ENCODE peak calls at places on chromosomes 1 and 21, in seven cellular contexts. P, B, Y, E, H, U and N are unnamed samples.

GRCh38 chr1:32953495-32953894 is 11.1 kb downstream of the RNF19B start:
- DNase-seq in H (no peak), B (no peak), E (no peak), Y (no peak), P (no peak), U (peak), N (no peak)

GRCh38 chr21:18443686-18444085 is 40.1 kb upstream of the TMPRSS15 start:
- DNase-seq in U (no peak), B (no peak), E (no peak), Y (no peak), P (peak), H (no peak), N (no peak)

GRCh38 chr1:236156512-236157208 is 14.3 kb downstream of the GPR137B start:
- DNase-seq in E (no peak), Y (no peak), H (peak), B (peak), U (no peak), P (peak), N (no peak)

GRCh38 chr1:54978528-54979326 is 1.7 kb upstream of the TMEM61 start:
- DNase-seq in Y (peak), B (no peak), P (no peak), H (no peak), U (no peak), E (no peak), N (no peak)

GRCh38 chr21:39633043-39633442 is 20.3 kb downstream of the B3GALT5 start:
- DNase-seq in B (no peak), U (peak), E (no peak), P (no peak), H (no peak), Y (no peak), N (no peak)

GRCh38 chr1:15851251-15852035 is 3.9 kb downstream of the SPEN start:
- DNase-seq in B (no peak), P (no peak), Y (no peak), H (no peak), U (no peak), E (no peak), N (no peak)

GRCh38 chr1:89725016-89725380 is 92.1 kb downstream of the LRRC8C start:
- DNase-seq in P (no peak), E (no peak), Y (no peak), U (peak), B (peak), H (peak), N (no peak)

GRCh38 chr1:67532452-67533216 is 102.4 kb upstream of the SERBP1 start:
- DNase-seq in B (no peak), P (peak), U (peak), H (peak), E (no peak), Y (peak), N (peak)

GRCh38 chr1:201917362-201918033 is 28.8 kb downstream of the SHISA4 start:
- DNase-seq in U (peak), H (no peak), B (no peak), P (no peak), Y (no peak), E (peak), N (no peak)

GRCh38 chr1:7752512-7753417 is 18.3 kb upstream of the VAMP3 start:
- DNase-seq in H (peak), E (no peak), Y (peak), U (peak), B (no peak), P (peak), N (peak)

GRCh38 chr21:39444406-39445145 is 1.0 kb downstream of the LCA5L start:
- DNase-seq in U (peak), E (no peak), Y (no peak), H (peak), P (no peak), B (no peak), N (peak)

GRCh38 chr1:158933621-158934020 is 2.3 kb downstream of the PYHIN1 start:
- DNase-seq in Y (no peak), P (peak), U (no peak), B (no peak), H (no peak), E (no peak), N (no peak)

GRCh38 chr1:107147813-107148212 is 7.0 kb downstream of the NTNG1 start:
- DNase-seq in P (no peak), E (no peak), H (no peak), B (no peak), Y (no peak), U (no peak), N (no peak)

GRCh38 chr1:239386453-239387303 is at the start of gene CHRM3:
- DNase-seq in U (peak), E (peak), B (peak), H (peak), Y (peak), P (no peak), N (peak)

GRCh38 chr21:34133392-34133791 is 60.0 kb downstream of the MRPS6 start:
- DNase-seq in B (no peak), E (no peak), P (no peak), U (no peak), H (no peak), Y (no peak), N (no peak)

GRCh38 chr1:81407463-81407862 is 393.3 kb upstream of the ADGRL2 start:
- DNase-seq in B (no peak), Y (no peak), P (no peak), E (no peak), H (no peak), U (no peak), N (no peak)

GRCh38 chr1:41665962-41666917 is 181.8 kb upstream of the EDN2 start:
- DNase-seq in E (no peak), U (no peak), H (no peak), Y (no peak), B (no peak), P (no peak), N (no peak)

GRCh38 chr1:23196627-23197328 is 20.5 kb downstream of the HTR1D start:
- DNase-seq in E (no peak), Y (no peak), U (peak), H (no peak), B (no peak), P (no peak), N (no peak)

GRCh38 chr1:25477448-25478034 is 46.8 kb downstream of the MACO1 start:
- DNase-seq in B (no peak), P (peak), Y (no peak), E (no peak), H (no peak), U (peak), N (no peak)

GRCh38 chr1:215749423-215749822 is 182.3 kb downstream of the KCTD3 start:
- DNase-seq in U (peak), P (no peak), Y (no peak), E (no peak), H (no peak), B (no peak), N (no peak)

GRCh38 chr1:19342077-19342775 is 30.1 kb downstream of the SLC66A1 start:
- DNase-seq in U (no peak), H (no peak), Y (no peak), E (peak), P (no peak), B (no peak), N (no peak)

GRCh38 chr1:42167611-42168396 is 3.3 kb upstream of the GUCA2A start:
- DNase-seq in H (no peak), P (no peak), Y (no peak), E (no peak), U (no peak), B (no peak), N (no peak)

DNA sequence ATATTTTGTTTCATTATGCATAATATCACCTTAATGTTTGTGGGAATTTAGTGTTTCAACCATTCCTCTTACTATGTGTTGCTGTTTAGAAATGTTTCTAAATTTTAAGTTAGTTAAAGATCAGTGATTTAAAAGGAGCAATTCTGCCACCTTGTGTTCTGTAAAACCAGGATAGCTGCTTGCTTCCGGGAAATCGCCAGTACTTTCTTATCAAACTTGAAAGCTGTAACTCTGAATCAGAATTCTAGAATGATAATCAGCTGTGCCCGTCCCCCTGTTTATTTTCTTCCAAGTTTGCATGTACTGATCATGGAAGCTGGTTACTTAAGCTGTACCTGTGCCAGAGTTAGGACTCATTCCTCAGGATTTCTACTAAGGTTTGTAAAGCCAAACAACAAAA is 656.4 kb downstream of the LTN1 start:
- DNase-seq in E (no peak), U (peak), P (peak), B (no peak), Y (peak), H (peak), N (no peak)
- TF ChIP-seq CTCF in E (peak), U (peak), P (no peak), B (peak), Y (peak), H (no peak), N (peak)

DNA sequence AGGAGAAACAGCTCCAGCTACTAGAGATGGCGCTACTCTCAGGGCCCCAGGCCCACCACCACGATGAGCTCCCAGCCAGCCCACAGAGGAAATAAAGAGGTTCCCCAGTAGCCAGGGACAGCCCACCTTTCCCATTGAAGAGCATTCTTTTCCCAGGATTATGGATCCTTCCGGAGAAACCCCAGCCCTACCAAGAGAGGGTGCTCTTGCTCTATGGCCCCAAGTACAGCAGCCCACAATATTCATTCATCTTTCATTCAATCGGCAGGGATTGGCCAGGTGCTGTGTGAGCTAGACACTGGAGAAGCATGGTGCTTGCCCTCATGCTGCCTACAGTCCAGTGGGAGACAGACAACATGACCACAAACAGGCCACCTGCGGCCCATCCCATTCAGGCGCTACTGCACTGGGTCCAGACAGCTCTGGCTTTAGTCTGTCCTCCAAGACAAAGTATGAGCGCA is 29.9 kb downstream of the PMVK start:
- DNase-seq in H (peak), U (peak), P (no peak), E (no peak), B (no peak), Y (no peak), N (no peak)
- TF ChIP-seq CTCF in H (peak), U (peak), P (peak), E (peak), B (peak), Y (peak), N (no peak)

GRCh38 chr21:25636727-25637126 is 2.3 kb upstream of the JAM2 start:
- DNase-seq in P (peak), B (no peak), Y (no peak), E (no peak), U (no peak), H (no peak), N (no peak)
- TF ChIP-seq CTCF in P (no peak), B (no peak), Y (no peak), E (no peak), U (no peak), H (no peak), N (no peak)

GRCh38 chr21:16942703-16943102 is 570.1 kb upstream of the CXADR start:
- DNase-seq in H (peak), U (peak), P (no peak), E (no peak), B (no peak), Y (no peak), N (peak)
- TF ChIP-seq CTCF in H (no peak), U (no peak), P (no peak), E (no peak), B (no peak), Y (peak), N (no peak)

GRCh38 chr1:3404801-3405200 is 49.7 kb upstream of the ARHGEF16 start:
- DNase-seq in B (no peak), E (no peak), P (no peak), Y (no peak), U (no peak), H (no peak), N (no peak)

GRCh38 chr1:3403011-3403345 is 51.5 kb upstream of the ARHGEF16 start:
- DNase-seq in H (no peak), E (no peak), Y (no peak), B (no peak), P (no peak), U (no peak), N (no peak)

GRCh38 chr1:3404301-3404700 is 50.2 kb upstream of the ARHGEF16 start:
- DNase-seq in P (no peak), Y (no peak), B (no peak), U (no peak), H (no peak), E (no peak), N (no peak)

GRCh38 chr1:3402258-3403010 is 52.0 kb upstream of the ARHGEF16 start:
- DNase-seq in B (no peak), E (no peak), H (no peak), Y (no peak), U (no peak), P (no peak), N (no peak)

DNA sequence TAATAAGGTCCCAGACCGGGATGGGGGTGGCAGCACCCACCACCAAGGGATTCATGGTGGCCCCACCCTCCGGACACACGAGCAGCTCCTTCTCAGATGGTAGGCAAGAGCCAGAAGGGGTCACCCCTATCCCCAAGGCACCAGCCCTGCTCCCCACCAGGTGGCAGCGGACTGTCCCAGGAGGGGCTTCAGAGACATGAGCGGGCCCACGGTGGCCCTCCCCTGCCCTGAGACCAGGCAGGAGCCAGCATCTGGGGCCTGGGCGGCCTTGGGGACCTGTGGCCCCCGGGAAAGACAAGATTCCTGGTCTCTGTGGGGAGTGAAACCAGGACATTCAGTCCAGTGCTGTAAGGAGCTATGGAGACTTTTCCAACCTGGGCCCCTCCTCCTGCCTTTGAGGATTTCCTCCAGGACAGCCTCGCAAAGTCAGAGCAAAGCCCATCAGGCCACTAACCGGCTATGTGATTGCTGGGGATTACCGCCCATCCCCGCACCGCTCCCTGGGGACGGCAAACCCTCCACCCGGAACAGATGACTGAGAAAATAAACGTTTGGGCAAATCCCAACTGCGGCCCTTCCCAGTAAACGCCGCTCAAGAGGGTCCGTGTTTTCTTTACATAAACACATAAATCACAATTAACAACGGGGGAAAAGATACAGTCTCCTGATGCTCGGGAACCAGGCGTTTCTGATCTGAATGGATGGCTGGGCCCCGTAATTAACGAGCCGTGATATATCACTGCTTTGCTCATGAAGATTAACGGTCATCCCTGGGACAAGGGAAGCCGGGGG is 50.9 kb upstream of the ARHGEF16 start:
- DNase-seq in U (no peak), Y (no peak), P (no peak), E (no peak), H (no peak), B (no peak), N (peak)
- TF ChIP-seq CTCF in U (no peak), Y (no peak), P (no peak), E (no peak), H (no peak), B (peak), N (peak)